ENCODE peak calls at places on chromosome 3, in five cellular contexts. One of them, this sample, is unnamed.

GRCh38 chr3:128794067-128794768 is 68.2 kb downstream of the RAB7A start:
- DNase-seq in GM03348: peak; percentile 78
- DNase-seq in GM20000: no peak
- DNase-seq in stromal cell of bone marrow: peak; percentile 76
- DNase-seq in endothelial cell: no peak
- DNase-seq in this sample: no peak

GRCh38 chr3:104548401-104548800 is 818.3 kb upstream of the ALCAM start:
- DNase-seq in GM03348: no peak
- DNase-seq in stromal cell of bone marrow: no peak
- DNase-seq in GM20000: no peak
- DNase-seq in endothelial cell: no peak
- DNase-seq in this sample: no peak

GRCh38 chr3:173371848-173372487 is 25.6 kb upstream of the NLGN1 start:
- DNase-seq in stromal cell of bone marrow: peak; percentile 24
- DNase-seq in GM03348: peak; percentile 58
- DNase-seq in endothelial cell: peak; percentile 40
- DNase-seq in GM20000: no peak
- DNase-seq in this sample: peak; percentile 44

GRCh38 chr3:46615976-46616375 is 3.7 kb downstream of the FAM240A start:
- DNase-seq in endothelial cell: no peak
- DNase-seq in stromal cell of bone marrow: no peak
- DNase-seq in GM20000: no peak
- DNase-seq in GM03348: no peak
- DNase-seq in this sample: no peak

GRCh38 chr3:46097691-46098241 is 70.5 kb upstream of the XCR1 start:
- DNase-seq in stromal cell of bone marrow: peak; percentile 89
- DNase-seq in GM20000: peak; percentile 49
- DNase-seq in GM03348: peak; percentile 44
- DNase-seq in endothelial cell: no peak
- DNase-seq in this sample: no peak

GRCh38 chr3:185403002-185403401 is 40.1 kb downstream of the MAP3K13 start:
- DNase-seq in stromal cell of bone marrow: no peak
- DNase-seq in GM03348: no peak
- DNase-seq in GM20000: no peak
- DNase-seq in endothelial cell: no peak
- DNase-seq in this sample: no peak

GRCh38 chr3:184176377-184177330 is 2.0 kb downstream of the AP2M1 start:
- DNase-seq in endothelial cell: peak; percentile 71
- DNase-seq in stromal cell of bone marrow: peak; percentile 92
- DNase-seq in GM03348: peak; percentile 90
- DNase-seq in GM20000: no peak
- DNase-seq in this sample: no peak

GRCh38 chr3:13414040-13414729 is 5.9 kb downstream of the NUP210 start:
- DNase-seq in GM03348: no peak
- DNase-seq in GM20000: peak; percentile 90
- DNase-seq in stromal cell of bone marrow: no peak
- DNase-seq in endothelial cell: no peak
- DNase-seq in this sample: peak; percentile 46

GRCh38 chr3:189170559-189170958 is 1.2 kb upstream of the TPRG1 start:
- DNase-seq in GM03348: no peak
- DNase-seq in GM20000: no peak
- DNase-seq in endothelial cell: no peak
- DNase-seq in stromal cell of bone marrow: no peak
- DNase-seq in this sample: no peak

GRCh38 chr3:1824359-1824758 is 274.3 kb upstream of the CNTN4 start:
- DNase-seq in stromal cell of bone marrow: no peak
- DNase-seq in GM03348: no peak
- DNase-seq in endothelial cell: no peak
- DNase-seq in GM20000: no peak
- DNase-seq in this sample: no peak

GRCh38 chr3:114706591-114707224 is 412.9 kb downstream of the TIGIT start:
- DNase-seq in endothelial cell: no peak
- DNase-seq in GM03348: peak; percentile 10
- DNase-seq in GM20000: peak; percentile 51
- DNase-seq in stromal cell of bone marrow: peak; percentile 6
- DNase-seq in this sample: no peak

GRCh38 chr3:74631341-74631740 is 16.9 kb upstream of the CNTN3 start:
- DNase-seq in GM20000: no peak
- DNase-seq in stromal cell of bone marrow: no peak
- DNase-seq in endothelial cell: no peak
- DNase-seq in GM03348: peak; percentile 28
- DNase-seq in this sample: no peak

GRCh38 chr3:73917643-73918042 is 292.9 kb upstream of the PDZRN3 start:
- DNase-seq in GM20000: no peak
- DNase-seq in GM03348: no peak
- DNase-seq in stromal cell of bone marrow: no peak
- DNase-seq in endothelial cell: no peak
- DNase-seq in this sample: no peak

GRCh38 chr3:113606539-113607218 is 74.3 kb downstream of the SIDT1 start:
- DNase-seq in endothelial cell: no peak
- DNase-seq in GM20000: peak; percentile 78
- DNase-seq in stromal cell of bone marrow: no peak
- DNase-seq in GM03348: no peak
- DNase-seq in this sample: no peak

GRCh38 chr3:124986153-124987143 is 51.9 kb upstream of the MUC13 start:
- DNase-seq in GM20000: no peak
- DNase-seq in stromal cell of bone marrow: peak; percentile 70
- DNase-seq in endothelial cell: peak; percentile 48
- DNase-seq in GM03348: peak; percentile 81
- DNase-seq in this sample: peak; percentile 21

GRCh38 chr3:189303584-189303983 is 131.8 kb downstream of the TPRG1 start:
- DNase-seq in GM03348: no peak
- DNase-seq in endothelial cell: no peak
- DNase-seq in GM20000: no peak
- DNase-seq in stromal cell of bone marrow: no peak
- DNase-seq in this sample: peak; percentile 96

GRCh38 chr3:124299831-124300230 is 307.9 kb upstream of the ROPN1 start:
- DNase-seq in GM20000: no peak
- DNase-seq in GM03348: no peak
- DNase-seq in endothelial cell: no peak
- DNase-seq in stromal cell of bone marrow: no peak
- DNase-seq in this sample: no peak

GRCh38 chr3:172106989-172107388 is 67.6 kb downstream of the FNDC3B start:
- DNase-seq in stromal cell of bone marrow: no peak
- DNase-seq in GM03348: no peak
- DNase-seq in GM20000: peak; percentile 42
- DNase-seq in endothelial cell: no peak
- DNase-seq in this sample: no peak

GRCh38 chr3:78610462-78611125 is 1157.2 kb downstream of the ROBO1 start:
- DNase-seq in GM20000: no peak
- DNase-seq in GM03348: no peak
- DNase-seq in stromal cell of bone marrow: peak; percentile 2
- DNase-seq in endothelial cell: no peak
- DNase-seq in this sample: no peak

GRCh38 chr3:16070707-16071106 is 103.8 kb upstream of the GALNT15 start:
- DNase-seq in stromal cell of bone marrow: no peak
- DNase-seq in endothelial cell: no peak
- DNase-seq in GM20000: no peak
- DNase-seq in GM03348: no peak
- DNase-seq in this sample: no peak

GRCh38 chr3:42080452-42080872 is 10.7 kb upstream of the TRAK1 start:
- DNase-seq in GM20000: no peak
- DNase-seq in endothelial cell: no peak
- DNase-seq in GM03348: peak; percentile 40
- DNase-seq in stromal cell of bone marrow: peak; percentile 59
- DNase-seq in this sample: no peak

GRCh38 chr3:42451546-42452230 is 41.3 kb upstream of the LYZL4 start:
- DNase-seq in stromal cell of bone marrow: no peak
- DNase-seq in GM03348: no peak
- DNase-seq in GM20000: no peak
- DNase-seq in endothelial cell: peak; percentile 17
- DNase-seq in this sample: peak; percentile 58

GRCh38 chr3:154334973-154335420 is 10.7 kb upstream of the DHX36 start:
- DNase-seq in stromal cell of bone marrow: peak; percentile 32
- DNase-seq in GM03348: peak; percentile 33
- DNase-seq in endothelial cell: no peak
- DNase-seq in GM20000: peak; percentile 21
- DNase-seq in this sample: peak; percentile 19

GRCh38 chr3:141863497-141863896 is 12.9 kb upstream of the ATP1B3 start:
- DNase-seq in GM20000: no peak
- DNase-seq in GM03348: no peak
- DNase-seq in endothelial cell: no peak
- DNase-seq in stromal cell of bone marrow: no peak
- DNase-seq in this sample: no peak

GRCh38 chr3:109132801-109133473 is 3.6 kb upstream of the C3orf85 start:
- DNase-seq in stromal cell of bone marrow: peak; percentile 6
- DNase-seq in endothelial cell: no peak
- DNase-seq in GM03348: no peak
- DNase-seq in GM20000: no peak
- DNase-seq in this sample: no peak

GRCh38 chr3:196813903-196814302 is 53.8 kb upstream of the SENP5 start:
- DNase-seq in stromal cell of bone marrow: no peak
- DNase-seq in GM03348: no peak
- DNase-seq in endothelial cell: no peak
- DNase-seq in GM20000: no peak
- DNase-seq in this sample: no peak

GRCh38 chr3:18556001-18556408 is 130.9 kb upstream of the SATB1 start:
- DNase-seq in GM20000: no peak
- DNase-seq in stromal cell of bone marrow: no peak
- DNase-seq in GM03348: no peak
- DNase-seq in endothelial cell: no peak
- DNase-seq in this sample: no peak

GRCh38 chr3:101615525-101615924 is 41.5 kb downstream of the PCNP start:
- DNase-seq in GM03348: no peak
- DNase-seq in GM20000: no peak
- DNase-seq in stromal cell of bone marrow: no peak
- DNase-seq in endothelial cell: no peak
- DNase-seq in this sample: no peak

GRCh38 chr3:109819786-109820185 is 482.4 kb upstream of the DPPA4 start:
- DNase-seq in stromal cell of bone marrow: no peak
- DNase-seq in GM20000: no peak
- DNase-seq in GM03348: no peak
- DNase-seq in endothelial cell: no peak
- DNase-seq in this sample: no peak

GRCh38 chr3:191961529-191961928 is 500.6 kb downstream of the PYDC2 start:
- DNase-seq in GM03348: no peak
- DNase-seq in GM20000: no peak
- DNase-seq in stromal cell of bone marrow: no peak
- DNase-seq in endothelial cell: no peak
- DNase-seq in this sample: no peak

GRCh38 chr3:148643389-148643840 is 54.3 kb upstream of the AGTR1 start:
- DNase-seq in GM03348: peak; percentile 47
- DNase-seq in stromal cell of bone marrow: peak; percentile 87
- DNase-seq in endothelial cell: no peak
- DNase-seq in GM20000: no peak
- DNase-seq in this sample: no peak

GRCh38 chr3:10361375-10361774 is 40.5 kb upstream of the SEC13 start:
- DNase-seq in endothelial cell: no peak
- DNase-seq in GM20000: no peak
- DNase-seq in GM03348: no peak
- DNase-seq in stromal cell of bone marrow: no peak
- DNase-seq in this sample: no peak

GRCh38 chr3:156705761-156706631 is 31.6 kb downstream of the TIPARP start:
- DNase-seq in GM03348: no peak
- DNase-seq in stromal cell of bone marrow: no peak
- DNase-seq in GM20000: no peak
- DNase-seq in endothelial cell: no peak
- DNase-seq in this sample: no peak

GRCh38 chr3:64748244-64748894 is 60.6 kb upstream of the ADAMTS9 start:
- DNase-seq in endothelial cell: no peak
- DNase-seq in stromal cell of bone marrow: no peak
- DNase-seq in GM20000: no peak
- DNase-seq in GM03348: no peak
- DNase-seq in this sample: no peak

GRCh38 chr3:112128843-112129727 is 4.0 kb downstream of the GCSAM start:
- DNase-seq in endothelial cell: no peak
- DNase-seq in GM03348: peak; percentile 17
- DNase-seq in GM20000: no peak
- DNase-seq in stromal cell of bone marrow: no peak
- DNase-seq in this sample: no peak